ENCODE peak calls at places on chromosome 6, in seven cellular contexts. V, W, D, R, I, A and E are unnamed samples.

GRCh38 chr6:47105469-47106188 is 63.5 kb upstream of the ADGRF1 start:
- ATAC-seq in V (peak; percentile 31), W (no peak), D (no peak), R (no peak), I (no peak), A (no peak), E (no peak)

GRCh38 chr6:88860310-88860709 is 103.1 kb downstream of the RNGTT start:
- ATAC-seq in V (no peak), W (peak; percentile 27), D (no peak), R (no peak), I (no peak), A (no peak), E (no peak)

GRCh38 chr6:101391772-101392560 is 1.5 kb upstream of the GRIK2 start:
- ATAC-seq in V (no peak), W (peak; percentile 27), D (no peak), R (no peak), I (no peak), A (no peak), E (no peak)

GRCh38 chr6:26412954-26413353 is 10.9 kb downstream of the BTN3A1 start:
- ATAC-seq in V (no peak), W (no peak), D (no peak), R (no peak), I (no peak), A (no peak), E (no peak)

GRCh38 chr6:169556758-169557505 is 144.9 kb downstream of the WDR27 start:
- ATAC-seq in V (peak; percentile 48), W (no peak), D (peak; percentile 94), R (no peak), I (peak; percentile 100), A (no peak), E (peak; percentile 99)

GRCh38 chr6:154367839-154368695 is 11.5 kb upstream of the IPCEF1 start:
- ATAC-seq in V (peak; percentile 99), W (no peak), D (no peak), R (peak; percentile 72), I (no peak), A (no peak), E (no peak)

GRCh38 chr6:69933239-69933638 is 66.9 kb downstream of the COL19A1 start:
- ATAC-seq in V (no peak), W (peak; percentile 73), D (no peak), R (peak; percentile 69), I (peak; percentile 23), A (no peak), E (peak; percentile 9)

GRCh38 chr6:108251252-108251651 is 9.6 kb downstream of the SNX3 start:
- ATAC-seq in V (no peak), W (no peak), D (no peak), R (peak; percentile 18), I (no peak), A (no peak), E (no peak)

GRCh38 chr6:134520181-134521115 is 202.5 kb upstream of the SGK1 start:
- ATAC-seq in V (no peak), W (peak; percentile 36), D (no peak), R (no peak), I (no peak), A (no peak), E (no peak)